ENCODE peak calls at places on chromosomes 1 and 21, in five cellular contexts. F, J, T, A and W are unnamed samples.

GRCh38 chr1:26418865-26419349 is 8.3 kb downstream of the LIN28A start:
- DNase-seq in F (no peak), J (no peak), A (no peak), T (peak), W (no peak)

GRCh38 chr1:210686841-210687240 is 358.1 kb downstream of the HHAT start:
- DNase-seq in F (no peak), J (no peak), T (no peak), A (no peak), W (no peak)

GRCh38 chr1:17185485-17185860 is 19.5 kb upstream of the PADI1 start:
- DNase-seq in T (no peak), J (no peak), A (no peak), F (no peak), W (no peak)

GRCh38 chr1:206002833-206003532 is at the start of gene RAB7B:
- DNase-seq in T (no peak), F (peak), J (peak), A (peak), W (no peak)

GRCh38 chr1:96366516-96366915 is 355.1 kb upstream of the PTBP2 start:
- DNase-seq in J (no peak), T (no peak), A (no peak), F (no peak), W (no peak)

GRCh38 chr1:167911413-167911812 is 2.5 kb downstream of the ADCY10 start:
- DNase-seq in T (no peak), F (no peak), A (no peak), J (peak), W (no peak)

GRCh38 chr1:48674641-48675040 is 102.0 kb downstream of the BEND5 start:
- DNase-seq in A (peak), F (no peak), T (no peak), J (peak), W (no peak)

GRCh38 chr21:28332796-28333195 is 659.9 kb downstream of the LTN1 start:
- DNase-seq in A (no peak), J (no peak), F (no peak), T (no peak), W (no peak)

GRCh38 chr1:53470155-53470554 is 11.0 kb downstream of the DMRTB1 start:
- DNase-seq in F (no peak), T (peak), A (peak), J (peak), W (no peak)
- TF ChIP-seq CTCF in F (peak), T (peak), A (peak), J (no peak), W (no peak)

GRCh38 chr21:25036775-25037174 is 570.5 kb downstream of the MRPL39 start:
- DNase-seq in F (no peak), J (no peak), T (no peak), A (no peak), W (no peak)

GRCh38 chr21:25039461-25040380 is 567.6 kb downstream of the MRPL39 start:
- DNase-seq in A (peak), T (no peak), F (no peak), J (no peak), W (peak)
- TF ChIP-seq CTCF in A (peak), T (no peak), F (no peak), J (no peak), W (peak)

DNA sequence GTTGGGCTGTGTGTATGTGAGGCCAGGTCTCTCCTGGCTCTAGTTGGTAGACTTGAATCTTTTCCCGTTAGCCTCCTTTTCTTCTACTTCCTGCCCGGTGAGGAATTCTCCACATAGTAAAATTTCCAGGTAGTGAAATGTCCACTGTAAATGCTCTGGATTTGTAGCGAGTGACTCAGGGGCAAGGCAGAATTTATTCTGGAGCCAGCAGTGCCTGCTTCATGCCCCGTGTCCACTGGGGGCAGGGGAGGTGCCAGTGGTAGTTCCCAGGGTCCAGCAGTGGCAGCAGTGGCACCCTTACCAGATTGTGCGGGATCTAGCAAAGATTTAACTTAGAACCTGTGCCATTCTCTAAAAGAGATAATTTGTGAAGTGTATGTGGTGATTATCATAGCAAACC is 74.5 kb upstream of the USP24 start:
- DNase-seq in F (no peak), T (no peak), A (no peak), J (peak), W (no peak)
- TF ChIP-seq CTCF in F (no peak), T (no peak), A (peak), J (no peak), W (no peak)

GRCh38 chr1:101344745-101345144 is 107.9 kb downstream of the S1PR1 start:
- DNase-seq in T (no peak), F (no peak), J (no peak), A (no peak), W (no peak)

GRCh38 chr1:101346419-101346818 is 109.6 kb downstream of the S1PR1 start:
- DNase-seq in F (no peak), A (no peak), T (no peak), J (no peak), W (no peak)
- TF ChIP-seq CTCF in F (no peak), A (no peak), T (no peak), J (no peak), W (no peak)

GRCh38 chr1:65265296-65266271 is 43.8 kb upstream of the DNAJC6 start:
- DNase-seq in J (peak), F (no peak), T (peak), A (peak), W (no peak)
- TF ChIP-seq CTCF in J (no peak), F (no peak), T (no peak), A (peak), W (no peak)